ENCODE peak calls at places on chromosomes 13 and 19, in eight cellular contexts. I is posterior cingulate gyrus; J is activated effector memory CD4-positive, alpha-beta T cell treated with anti-CD3 and anti-CD28 coated beads, Interleukin-2, amount 50 U/mL, for 16 hours; X is stomach; Z is prostate gland; L is HFFc6; K is endothelial cell; G is T-helper 22 cell. E is an unnamed sample.
A peak's percentile ranks its signal among the peaks of the same experiment; 100 is the strongest.

GRCh38 chr19:52474351-52475127 is 21.2 kb downstream of the ZNF578 start:
- DNase-seq in I (no peak), J (no peak), X (no peak), Z (no peak), L (no peak), K (no peak), G (no peak), E (no peak)

GRCh38 chr13:45847554-45848224 is 3.9 kb downstream of the SIAH3 start:
- DNase-seq in I (no peak), J (peak; percentile 66), X (peak; percentile 26), Z (no peak), L (no peak), K (no peak), G (peak; percentile 4), E (no peak)

GRCh38 chr19:23563326-23563725 is 123.7 kb downstream of the ZNF675 start:
- DNase-seq in I (no peak), J (no peak), X (no peak), Z (no peak), L (no peak), K (no peak), G (no peak), E (no peak)

GRCh38 chr13:102440259-102440936 is 38.5 kb upstream of the FGF14 start:
- DNase-seq in I (no peak), J (no peak), X (peak; percentile 44), Z (no peak), L (no peak), K (no peak), G (no peak), E (no peak)

GRCh38 chr19:16566161-16566560 is 6.1 kb downstream of the SLC35E1 start:
- DNase-seq in I (no peak), J (peak; percentile 92), X (peak; percentile 72), Z (no peak), L (no peak), K (no peak), G (peak; percentile 88), E (no peak)

GRCh38 chr13:56975647-56976046 is 165.1 kb upstream of the PRR20A start:
- DNase-seq in I (no peak), J (no peak), X (no peak), Z (no peak), L (no peak), K (no peak), G (no peak), E (no peak)

GRCh38 chr13:85377783-85378182 is 421.4 kb downstream of the SLITRK6 start:
- DNase-seq in I (no peak), J (no peak), X (no peak), Z (no peak), L (no peak), K (no peak), G (no peak), E (no peak)

GRCh38 chr13:74040200-74040599 is 94.0 kb downstream of the KLF12 start:
- DNase-seq in I (peak; percentile 15), J (peak; percentile 68), X (peak; percentile 36), Z (no peak), L (no peak), K (peak; percentile 76), G (no peak), E (peak; percentile 9)

GRCh38 chr13:33379597-33379996 is 94.0 kb upstream of the STARD13 start:
- DNase-seq in I (no peak), J (no peak), X (no peak), Z (no peak), L (no peak), K (no peak), G (no peak), E (no peak)

GRCh38 chr19:1445932-1446712 is 3.8 kb upstream of the APC2 start:
- DNase-seq in I (peak; percentile 60), J (no peak), X (no peak), Z (no peak), L (no peak), K (peak; percentile 52), G (no peak), E (peak; percentile 96)

GRCh38 chr13:90680826-90681225 is 666.7 kb upstream of the MIR17HG start:
- DNase-seq in I (no peak), J (no peak), X (no peak), Z (no peak), L (no peak), K (no peak), G (no peak), E (no peak)

GRCh38 chr13:79432992-79433391 is 26.9 kb upstream of the RBM26 start:
- DNase-seq in I (no peak), J (no peak), X (no peak), Z (no peak), L (no peak), K (no peak), G (no peak), E (no peak)

GRCh38 chr19:51123381-51124186 is 1.1 kb upstream of the SIGLEC9 start:
- DNase-seq in I (no peak), J (peak; percentile 73), X (peak; percentile 50), Z (no peak), L (no peak), K (no peak), G (no peak), E (no peak)

GRCh38 chr19:18896421-18896841 is 473 bp upstream of the CERS1 start:
- DNase-seq in I (peak; percentile 38), J (no peak), X (no peak), Z (no peak), L (no peak), K (no peak), G (no peak), E (peak; percentile 43)

GRCh38 chr19:3653865-3654513 is 27.4 kb upstream of the CACTIN start:
- DNase-seq in I (no peak), J (no peak), X (no peak), Z (no peak), L (no peak), K (peak; percentile 33), G (no peak), E (no peak)

GRCh38 chr19:10068205-10068604 is 17.9 kb upstream of the SHFL start:
- DNase-seq in I (no peak), J (no peak), X (no peak), Z (no peak), L (no peak), K (no peak), G (no peak), E (no peak)

GRCh38 chr19:55640043-55640576 is 692 bp upstream of the ZNF580 start:
- DNase-seq in I (peak; percentile 65), J (peak; percentile 91), X (peak; percentile 71), Z (peak; percentile 32), L (peak; percentile 19), K (no peak), G (peak; percentile 55), E (peak; percentile 62)

GRCh38 chr19:42440357-42441046 is 2.2 kb downstream of the CXCL17 start:
- DNase-seq in I (peak; percentile 77), J (peak; percentile 94), X (peak; percentile 89), Z (peak; percentile 33), L (peak; percentile 61), K (peak; percentile 89), G (peak; percentile 47), E (no peak)

GRCh38 chr13:59112375-59112774 is 1051.4 kb downstream of the DIAPH3 start:
- DNase-seq in I (peak; percentile 27), J (no peak), X (no peak), Z (no peak), L (peak; percentile 18), K (no peak), G (no peak), E (no peak)

GRCh38 chr13:41985788-41986508 is 25.0 kb upstream of the VWA8 start:
- DNase-seq in I (no peak), J (no peak), X (no peak), Z (no peak), L (peak; percentile 83), K (no peak), G (no peak), E (no peak)

GRCh38 chr19:58361900-58362271 is 665 bp downstream of the ZNF497 start:
- DNase-seq in I (no peak), J (peak; percentile 76), X (peak; percentile 38), Z (peak; percentile 15), L (no peak), K (peak; percentile 63), G (no peak), E (no peak)

GRCh38 chr19:13026478-13026999 is 31.3 kb downstream of the NFIX start:
- DNase-seq in I (no peak), J (no peak), X (peak; percentile 68), Z (no peak), L (peak; percentile 23), K (no peak), G (no peak), E (no peak)

GRCh38 chr13:60494296-60494695 is 97.3 kb downstream of the TDRD3 start:
- DNase-seq in I (no peak), J (no peak), X (no peak), Z (no peak), L (no peak), K (no peak), G (no peak), E (no peak)

GRCh38 chr13:75161804-75162203 is 320.2 kb downstream of the TBC1D4 start:
- DNase-seq in I (no peak), J (no peak), X (no peak), Z (no peak), L (no peak), K (no peak), G (no peak), E (no peak)

GRCh38 chr19:18000480-18000980 is 7.4 kb upstream of the ARRDC2 start:
- DNase-seq in I (no peak), J (no peak), X (no peak), Z (no peak), L (no peak), K (no peak), G (no peak), E (no peak)

GRCh38 chr19:13104848-13105646 is 2.4 kb upstream of the LYL1 start:
- DNase-seq in I (no peak), J (peak; percentile 72), X (no peak), Z (no peak), L (no peak), K (no peak), G (no peak), E (no peak)

GRCh38 chr19:53912653-53913052 is 3.6 kb downstream of the CACNG7 start:
- DNase-seq in I (no peak), J (no peak), X (no peak), Z (no peak), L (no peak), K (peak; percentile 47), G (no peak), E (no peak)

GRCh38 chr13:99374994-99375805 is 68.0 kb upstream of the GPR183 start:
- DNase-seq in I (no peak), J (no peak), X (no peak), Z (no peak), L (no peak), K (no peak), G (no peak), E (no peak)

GRCh38 chr19:50261446-50261970 is 58.1 kb downstream of the MYH14 start:
- DNase-seq in I (no peak), J (no peak), X (no peak), Z (no peak), L (no peak), K (no peak), G (no peak), E (no peak)

GRCh38 chr13:59774511-59774911 is 389.2 kb downstream of the DIAPH3 start:
- DNase-seq in I (no peak), J (no peak), X (no peak), Z (no peak), L (peak; percentile 88), K (no peak), G (no peak), E (no peak)

GRCh38 chr13:43986395-43986794 is 106.7 kb downstream of the LACC1 start:
- DNase-seq in I (no peak), J (no peak), X (no peak), Z (no peak), L (no peak), K (no peak), G (no peak), E (no peak)

E was measured in cerebellum.